ENCODE peak calls at places on chromosomes 5 and 9, in nine cellular contexts. R is MCF 10A; Z is brain microvascular endothelial cell; W is NCI-H2081; M is kidney; D is amniotic epithelial cell; H is tibial artery; E is endothelial cell of umbilical vein; C is stimulated activated CD4-positive, alpha-beta T cell treated with anti-CD3 and anti-CD28 coated beads, Interleukin-1b, Interleukin-23, amount 100 ng/mL, for 1 hour. B is an unnamed sample.

GRCh38 chr5:150153957-150154617 is 1.6 kb downstream of the PDGFRB start:
- DNase-seq in R (no peak), Z (peak; percentile 85), W (no peak), M (no peak), D (peak; percentile 78), H (peak; percentile 60), E (no peak), C (no peak), B (no peak)

GRCh38 chr9:96555567-96556386 is 63.9 kb downstream of the CDC14B start:
- DNase-seq in R (no peak), Z (no peak), W (no peak), M (no peak), D (peak; percentile 8), H (no peak), E (no peak), C (no peak), B (no peak)

GRCh38 chr5:78691073-78691960 is 42.7 kb upstream of the LHFPL2 start:
- DNase-seq in R (no peak), Z (no peak), W (no peak), M (no peak), D (no peak), H (no peak), E (no peak), C (no peak), B (no peak)

GRCh38 chr5:154196955-154197652 is 6.6 kb downstream of the GALNT10 start:
- DNase-seq in R (peak; percentile 35), Z (peak; percentile 58), W (no peak), M (no peak), D (peak; percentile 75), H (no peak), E (peak; percentile 81), C (no peak), B (peak; percentile 5)

GRCh38 chr9:137314561-137315560 is 12.8 kb upstream of the NRARP start:
- DNase-seq in R (no peak), Z (no peak), W (no peak), M (peak; percentile 78), D (no peak), H (no peak), E (no peak), C (no peak), B (no peak)

GRCh38 chr5:14413331-14413750 is 168.3 kb upstream of the OTULINL start:
- DNase-seq in R (no peak), Z (peak; percentile 56), W (no peak), M (no peak), D (peak; percentile 49), H (no peak), E (no peak), C (no peak), B (no peak)

GRCh38 chr9:121972501-121972981 is 120.6 kb downstream of the TTLL11 start:
- DNase-seq in R (peak; percentile 95), Z (peak; percentile 69), W (no peak), M (peak; percentile 91), D (peak; percentile 15), H (no peak), E (peak; percentile 75), C (no peak), B (no peak)

GRCh38 chr9:133608881-133609280 is 308 bp downstream of the FAM163B start:
- DNase-seq in R (no peak), Z (no peak), W (no peak), M (peak; percentile 74), D (no peak), H (no peak), E (no peak), C (no peak), B (no peak)

GRCh38 chr5:56328753-56329560 is 95.8 kb upstream of the ANKRD55 start:
- DNase-seq in R (peak; percentile 63), Z (no peak), W (no peak), M (no peak), D (peak; percentile 70), H (no peak), E (peak; percentile 72), C (no peak), B (no peak)

GRCh38 chr5:2750026-2750757 is 1.3 kb downstream of the IRX2 start:
- DNase-seq in R (peak; percentile 43), Z (no peak), W (no peak), M (no peak), D (no peak), H (no peak), E (no peak), C (no peak), B (no peak)

GRCh38 chr5:143396353-143396940 is 7.0 kb downstream of the NR3C1 start:
- DNase-seq in R (peak; percentile 38), Z (no peak), W (no peak), M (no peak), D (no peak), H (no peak), E (peak; percentile 13), C (no peak), B (no peak)

GRCh38 chr5:145283101-145283500 is 552.0 kb downstream of the PRELID2 start:
- DNase-seq in R (peak; percentile 75), Z (no peak), W (no peak), M (no peak), D (no peak), H (no peak), E (no peak), C (no peak), B (no peak)

GRCh38 chr5:172399336-172399735 is 55.0 kb downstream of the SH3PXD2B start:
- DNase-seq in R (no peak), Z (no peak), W (no peak), M (no peak), D (no peak), H (no peak), E (no peak), C (no peak), B (no peak)

GRCh38 chr9:33791117-33791516 is 4.2 kb upstream of the PRSS3 start:
- DNase-seq in R (peak; percentile 82), Z (peak; percentile 79), W (no peak), M (no peak), D (peak; percentile 35), H (no peak), E (peak; percentile 69), C (no peak), B (no peak)

GRCh38 chr5:102638316-102638715 is 116.8 kb upstream of the PAM start:
- DNase-seq in R (no peak), Z (no peak), W (no peak), M (no peak), D (peak; percentile 21), H (no peak), E (no peak), C (no peak), B (no peak)

B was measured in NCI-H146.